ENCODE peak calls at places on chromosomes 12 and 14, in nine cellular contexts. S is stimulated activated CD4-positive, alpha-beta T cell treated with anti-CD3 and anti-CD28 coated beads, Interleukin-15, amount 100 ng/mL, for 48 hours; M is WTC11; W is SJCRH30; K is endothelial cell; R is NCI-H69; T is heart left ventricle; G is ovary; D is EL. P is an unnamed sample.

GRCh38 chr14:100664234-100664633 is 62.5 kb upstream of the DLK1 start:
- DNase-seq in S (no peak), M (no peak), W (no peak), K (no peak), R (peak; percentile 52), T (peak; percentile 26), G (peak; percentile 79), D (no peak), P (no peak)

GRCh38 chr12:85007836-85008235 is 28.2 kb downstream of the TSPAN19 start:
- DNase-seq in S (no peak), M (no peak), W (no peak), K (no peak), R (no peak), T (no peak), G (no peak), D (no peak), P (no peak)

GRCh38 chr12:25677180-25677937 is 124.3 kb upstream of the LMNTD1 start:
- DNase-seq in S (no peak), M (no peak), W (no peak), K (no peak), R (no peak), T (no peak), G (no peak), D (peak; percentile 12), P (no peak)

GRCh38 chr12:113961921-113962710 is 4.0 kb downstream of the RBM19 start:
- DNase-seq in S (peak; percentile 49), M (no peak), W (no peak), K (no peak), R (no peak), T (no peak), G (no peak), D (peak; percentile 34), P (no peak)

GRCh38 chr14:51593397-51593796 is 58.3 kb upstream of the FRMD6 start:
- DNase-seq in S (no peak), M (no peak), W (no peak), K (no peak), R (peak; percentile 72), T (no peak), G (no peak), D (no peak), P (no peak)

GRCh38 chr12:88409257-88409656 is 171.0 kb downstream of the KITLG start:
- DNase-seq in S (no peak), M (no peak), W (no peak), K (no peak), R (no peak), T (no peak), G (no peak), D (no peak), P (no peak)

GRCh38 chr14:51487848-51488247 is 163.9 kb upstream of the FRMD6 start:
- DNase-seq in S (no peak), M (no peak), W (no peak), K (no peak), R (no peak), T (no peak), G (no peak), D (no peak), P (no peak)

GRCh38 chr12:33115716-33116115 is 219.1 kb upstream of the PKP2 start:
- DNase-seq in S (no peak), M (no peak), W (no peak), K (no peak), R (no peak), T (no peak), G (no peak), D (no peak), P (no peak)

GRCh38 chr12:116502989-116503496 is 56.1 kb upstream of the MAP1LC3B2 start:
- DNase-seq in S (no peak), M (no peak), W (no peak), K (no peak), R (peak; percentile 13), T (no peak), G (no peak), D (no peak), P (no peak)

GRCh38 chr12:1613860-1614259 is 15.2 kb upstream of the WNT5B start:
- DNase-seq in S (no peak), M (no peak), W (peak; percentile 65), K (no peak), R (no peak), T (no peak), G (no peak), D (no peak), P (no peak)

GRCh38 chr12:34403706-34404376 is 381.5 kb downstream of the ALG10 start:
- DNase-seq in S (no peak), M (peak; percentile 3), W (peak; percentile 0), K (peak; percentile 1), R (no peak), T (peak; percentile 49), G (peak; percentile 19), D (no peak), P (peak; percentile 12)

GRCh38 chr12:103748002-103748401 is 93.0 kb downstream of the NT5DC3 start:
- DNase-seq in S (no peak), M (no peak), W (no peak), K (no peak), R (no peak), T (no peak), G (no peak), D (no peak), P (no peak)

GRCh38 chr14:93475471-93475870 is 44.7 kb downstream of the UNC79 start:
- DNase-seq in S (no peak), M (no peak), W (no peak), K (no peak), R (no peak), T (no peak), G (no peak), D (no peak), P (no peak)

GRCh38 chr12:34296143-34297041 is 274.1 kb downstream of the ALG10 start:
- DNase-seq in S (no peak), M (peak; percentile 1), W (no peak), K (no peak), R (no peak), T (peak; percentile 36), G (no peak), D (no peak), P (peak; percentile 4)